ENCODE peak calls at places on chromosomes 2 and 18, in eight cellular contexts. U is upper lobe of left lung, J is uterus, S is Panc1, C is GM23248, D is colonic mucosa, P is right cardiac atrium, X is testis. Y is an unnamed sample. For H3K4me1, the result is how much of the 10 kb centered on the place peaks cover.

GRCh38 chr2:151103551-151103950 is 158.1 kb downstream of the RBM43 start:
- DNase-seq in U (no peak), J (no peak), S (no peak), C (no peak), D (no peak), P (no peak), X (no peak), Y (no peak)

GRCh38 chr2:65297544-65297943 is 69.9 kb downstream of the ACTR2 start:
- DNase-seq in U (no peak), J (no peak), S (no peak), C (no peak), D (no peak), P (no peak), X (no peak), Y (no peak)

GRCh38 chr2:27375513-27376099 is 4.9 kb downstream of the ZNF513 start:
- DNase-seq in U (peak), J (no peak), S (no peak), C (no peak), D (no peak), P (no peak), X (no peak), Y (no peak)

GRCh38 chr2:5563411-5563810 is 128.8 kb upstream of the SOX11 start:
- DNase-seq in U (peak), J (no peak), S (no peak), C (no peak), D (no peak), P (no peak), X (no peak), Y (no peak)

GRCh38 chr18:32271649-32272324 is 81.9 kb downstream of the MEP1B start:
- DNase-seq in U (no peak), J (no peak), S (peak), C (peak), D (no peak), P (no peak), X (no peak), Y (peak)

GRCh38 chr18:47100214-47100831 is 50.0 kb downstream of the HDHD2 start:
- DNase-seq in U (no peak), J (peak), S (peak), C (peak), D (peak), P (peak), X (peak), Y (peak)

GRCh38 chr18:22486667-22487066 is 69.0 kb upstream of the CTAGE1 start:
- DNase-seq in U (no peak), J (no peak), S (no peak), C (no peak), D (no peak), P (no peak), X (no peak), Y (no peak)

GRCh38 chr2:197889041-197889440 is 84.6 kb downstream of the PLCL1 start:
- DNase-seq in U (no peak), J (no peak), S (no peak), C (peak), D (no peak), P (no peak), X (no peak), Y (no peak)

DNA sequence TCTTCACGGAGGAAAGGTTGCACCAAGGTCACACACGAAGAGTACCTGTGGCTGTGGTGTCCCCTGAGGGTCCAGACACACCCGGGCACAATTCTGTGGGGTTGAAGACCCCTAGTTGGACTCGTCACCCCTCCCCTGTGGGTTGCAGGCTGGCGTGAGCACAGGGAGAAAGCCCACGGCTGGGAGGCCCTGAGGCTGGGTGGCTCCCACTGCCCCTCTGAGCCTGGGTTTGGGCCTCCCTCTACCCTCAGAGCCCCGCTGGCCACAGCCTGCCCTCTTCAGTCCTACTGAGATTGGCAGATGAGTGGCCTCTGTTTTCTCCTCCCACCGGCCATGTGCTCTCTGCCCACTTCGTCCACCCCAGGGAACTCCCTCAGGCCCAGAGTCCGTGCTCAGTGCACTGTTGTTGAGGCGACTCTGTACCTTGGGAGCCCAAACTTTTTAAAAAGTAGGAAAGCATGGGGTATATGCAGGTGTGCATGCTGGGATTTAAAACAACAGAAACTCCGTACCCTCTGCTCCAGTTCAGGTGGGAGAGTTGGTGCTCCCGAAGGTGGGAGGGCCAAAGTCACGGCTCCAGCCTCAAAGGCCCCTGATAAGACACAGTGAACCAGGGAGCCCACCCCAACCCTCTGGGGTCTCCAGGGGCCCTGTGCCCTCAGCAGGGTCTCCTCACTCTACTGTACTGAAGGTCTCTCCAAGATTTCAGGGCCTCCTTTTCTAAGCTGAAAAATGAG is 19.1 kb downstream of the RAMP1 start:
- DNase-seq in U (no peak), J (peak), S (no peak), C (no peak), D (no peak), P (no peak), X (no peak), Y (no peak)
- H3K4me1 ChIP-seq in U (under half), J (half or more), S (under half), C (under half), D (under half), P (under half), X (under half), Y (under half)

GRCh38 chr2:165467921-165468320 is 1.6 kb upstream of the CSRNP3 start:
- DNase-seq in U (no peak), J (no peak), S (no peak), C (no peak), D (no peak), P (no peak), X (no peak), Y (no peak)

GRCh38 chr2:165470351-165470750 is 853 bp downstream of the CSRNP3 start:
- DNase-seq in U (no peak), J (no peak), S (no peak), C (no peak), D (no peak), P (no peak), X (no peak), Y (no peak)

GRCh38 chr2:165471349-165471975 is 2.0 kb downstream of the CSRNP3 start:
- DNase-seq in U (no peak), J (no peak), S (no peak), C (no peak), D (no peak), P (no peak), X (no peak), Y (no peak)

GRCh38 chr2:165466386-165466785 is 3.1 kb upstream of the CSRNP3 start:
- DNase-seq in U (no peak), J (no peak), S (no peak), C (no peak), D (no peak), P (no peak), X (no peak), Y (no peak)

DNA sequence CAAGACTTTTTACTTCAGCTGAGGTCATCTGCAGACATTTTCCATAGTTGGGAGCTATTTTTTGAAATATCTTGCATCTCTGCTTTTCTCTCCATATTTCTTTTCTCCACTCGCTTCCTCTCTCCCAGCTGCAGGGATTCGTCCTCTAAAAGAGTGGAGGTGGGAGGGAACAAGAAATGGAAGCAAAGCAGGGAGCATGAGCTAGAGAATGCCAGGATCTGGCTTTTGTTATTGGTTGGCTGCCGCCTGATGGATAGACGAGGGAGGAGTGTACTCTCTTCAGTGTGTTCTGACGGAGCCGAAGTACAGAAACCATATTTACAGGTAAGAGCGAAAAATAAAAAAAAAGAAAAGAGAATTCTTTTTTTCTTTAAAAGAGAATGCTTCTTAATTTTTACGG is at the start of gene CSRNP3:
- DNase-seq in U (no peak), J (peak), S (no peak), C (peak), D (peak), P (peak), X (peak), Y (peak)
- H3K4me3 ChIP-seq in U (peak), J (peak), S (no peak), C (peak), D (peak), P (peak), X (peak), Y (peak)

GRCh38 chr2:20611844-20612356 is 39.0 kb downstream of the HS1BP3 start:
- DNase-seq in U (no peak), J (no peak), S (no peak), C (no peak), D (no peak), P (no peak), X (no peak), Y (no peak)
- H3K4me1 ChIP-seq in U (half or more), J (under half), S (under half), C (under half), D (under half), P (half or more), X (under half), Y (under half)

GRCh38 chr2:118856978-118857676 is 9.7 kb upstream of the EN1 start:
- DNase-seq in U (peak), J (no peak), S (no peak), C (no peak), D (no peak), P (no peak), X (no peak), Y (no peak)
- H3K4me3 ChIP-seq in U (no peak), J (no peak), S (no peak), C (no peak), D (no peak), P (no peak), X (no peak), Y (no peak)

GRCh38 chr2:224024270-224024669 is 14.8 kb downstream of the SERPINE2 start:
- DNase-seq in U (no peak), J (no peak), S (no peak), C (no peak), D (no peak), P (no peak), X (no peak), Y (no peak)
- H3K4me1 ChIP-seq in U (under half), J (under half), S (under half), C (under half), D (under half), P (under half), X (under half), Y (under half)

DNA sequence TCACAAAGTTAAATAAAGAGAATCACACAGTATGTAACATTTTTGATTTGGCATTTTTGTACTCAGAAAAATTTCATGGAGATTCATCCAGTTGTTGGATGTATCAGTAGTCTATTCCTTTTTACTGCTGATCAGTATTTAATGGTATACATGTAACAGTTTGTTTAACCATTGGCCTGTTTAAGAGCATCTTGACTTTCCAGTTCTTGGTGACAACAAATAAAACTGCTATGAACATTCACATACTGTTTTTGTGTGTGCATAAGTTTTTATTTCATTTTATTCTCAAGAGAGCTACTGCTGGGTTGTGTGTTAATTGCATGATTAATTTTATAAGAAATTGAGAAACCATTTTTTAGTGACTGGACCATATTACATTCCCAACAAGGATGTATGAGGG is 694.5 kb upstream of the RAB6C start:
- DNase-seq in U (no peak), J (no peak), S (no peak), C (no peak), D (no peak), P (no peak), X (no peak), Y (no peak)
- H3K4me3 ChIP-seq in U (no peak), J (no peak), S (no peak), C (no peak), D (no peak), P (no peak), X (no peak), Y (no peak)

GRCh38 chr18:77108821-77109692 is 23.5 kb downstream of the MBP start:
- DNase-seq in U (no peak), J (peak), S (no peak), C (no peak), D (no peak), P (no peak), X (no peak), Y (no peak)
- H3K4me1 ChIP-seq in U (under half), J (under half), S (half or more), C (under half), D (under half), P (under half), X (under half), Y (under half)

GRCh38 chr2:196244516-196244915 is 73.1 kb upstream of the STK17B start:
- DNase-seq in U (no peak), J (no peak), S (no peak), C (no peak), D (no peak), P (no peak), X (no peak), Y (no peak)

GRCh38 chr2:196242131-196242620 is 70.8 kb upstream of the STK17B start:
- DNase-seq in U (no peak), J (no peak), S (no peak), C (peak), D (no peak), P (no peak), X (no peak), Y (peak)

GRCh38 chr2:196238836-196239380 is 67.5 kb upstream of the STK17B start:
- DNase-seq in U (no peak), J (no peak), S (no peak), C (no peak), D (no peak), P (no peak), X (no peak), Y (no peak)

GRCh38 chr2:196239622-196240587 is 68.5 kb upstream of the STK17B start:
- DNase-seq in U (no peak), J (peak), S (no peak), C (peak), D (peak), P (peak), X (peak), Y (peak)

DNA sequence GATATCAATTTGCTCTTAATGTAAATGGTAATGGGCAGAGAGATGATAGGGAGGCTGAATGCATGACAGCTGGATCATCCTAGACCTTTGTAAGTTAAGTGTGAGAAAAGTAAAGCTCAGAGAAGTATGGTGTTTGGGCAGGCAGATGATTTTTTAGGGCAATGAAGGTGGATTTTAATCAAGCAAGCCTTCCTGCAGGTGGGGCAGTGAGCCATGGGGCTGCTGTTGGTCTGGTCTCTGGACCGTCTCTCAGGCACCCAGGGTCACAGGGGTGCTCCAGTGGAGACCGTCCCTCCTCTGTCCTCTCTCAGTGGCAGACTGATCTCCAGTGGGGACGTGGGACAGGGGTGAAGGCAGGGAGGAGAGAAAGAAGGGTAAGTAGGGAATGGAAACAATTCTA is 69.8 kb upstream of the STK17B start:
- DNase-seq in U (no peak), J (no peak), S (no peak), C (no peak), D (no peak), P (no peak), X (no peak), Y (no peak)
- H3K4me3 ChIP-seq in U (no peak), J (no peak), S (no peak), C (no peak), D (no peak), P (no peak), X (no peak), Y (no peak)

DNA sequence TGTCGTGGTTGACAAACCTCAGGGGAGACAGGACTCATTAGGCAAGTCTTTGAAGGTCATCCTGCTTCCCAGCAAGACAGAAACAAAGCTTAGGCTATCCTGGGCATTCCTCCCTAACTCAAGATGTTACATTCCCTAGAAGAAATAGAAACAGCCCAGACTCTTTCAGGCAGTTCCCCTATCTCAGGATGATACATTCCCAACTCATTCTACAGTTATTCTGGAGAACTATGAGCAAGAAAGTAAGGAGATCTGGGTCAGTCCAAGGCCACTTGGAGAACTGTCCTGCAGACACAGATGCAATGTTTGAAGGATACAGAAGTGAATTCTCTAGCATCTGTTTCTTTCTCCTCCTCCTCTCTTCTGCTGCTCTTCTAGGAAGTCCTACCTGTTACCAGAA is 220.1 kb upstream of the NCKAP5 start:
- DNase-seq in U (no peak), J (no peak), S (no peak), C (peak), D (no peak), P (no peak), X (peak), Y (no peak)
- H3K4me1 ChIP-seq in U (under half), J (under half), S (under half), C (half or more), D (under half), P (under half), X (under half), Y (under half)

DNA sequence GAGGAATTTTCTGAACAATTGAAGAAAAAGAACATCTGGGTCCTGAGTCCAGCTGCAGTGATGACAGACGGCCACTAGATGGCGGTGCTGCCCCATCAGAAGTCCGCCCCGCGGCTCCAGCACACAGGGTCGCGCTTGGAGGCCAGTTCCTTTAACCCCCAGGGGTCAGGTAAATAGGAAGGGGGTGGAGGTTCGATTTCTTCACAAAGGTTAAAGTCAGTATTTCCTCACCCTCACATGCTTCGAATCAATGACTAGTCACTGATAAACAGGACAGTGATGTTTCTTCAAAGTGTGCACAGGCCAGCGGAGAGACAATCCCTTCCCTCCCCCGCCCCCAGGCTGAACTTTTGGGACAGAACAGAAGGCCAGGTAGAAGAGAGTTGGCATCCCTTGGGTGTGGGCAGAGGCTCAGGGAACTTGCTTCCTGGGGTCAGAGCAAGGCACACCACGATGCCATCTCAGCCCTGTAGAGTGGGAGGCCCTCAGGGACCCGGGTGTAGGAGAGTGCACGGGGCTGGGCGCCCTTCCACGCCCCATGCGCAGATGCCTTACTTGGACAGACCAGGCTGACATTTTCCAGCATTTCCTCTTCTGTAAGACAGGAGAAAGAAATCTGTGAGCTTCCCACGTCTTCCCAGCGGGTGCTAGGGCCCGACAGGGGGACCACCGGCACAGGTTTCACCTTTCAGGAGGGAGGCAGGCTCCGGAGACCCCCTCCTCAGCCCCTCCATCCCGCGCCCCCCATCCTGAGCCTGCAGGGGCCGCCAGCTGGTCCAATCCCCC is 722 bp downstream of the APOB start:
- DNase-seq in U (peak), J (peak), S (peak), C (peak), D (peak), P (peak), X (peak), Y (peak)
- H3K4me3 ChIP-seq in U (no peak), J (no peak), S (no peak), C (no peak), D (no peak), P (no peak), X (peak), Y (no peak)

Y was measured in adrenal gland.